ENCODE peak calls at places on chromosomes 3 and 15, in five cellular contexts. C, U, Y, L and D are unnamed samples.

GRCh38 chr3:69129531-69129930 is 7.1 kb upstream of the LMOD3 start:
- DNase-seq in C (no peak), Y (no peak), U (no peak), L (no peak), D (no peak)

GRCh38 chr3:30017882-30018281 is 588.5 kb upstream of the TGFBR2 start:
- DNase-seq in C (no peak), U (no peak), L (no peak), Y (no peak), D (no peak)

GRCh38 chr3:152376351-152377183 is 107.8 kb downstream of the MBNL1 start:
- DNase-seq in Y (no peak), C (no peak), U (no peak), L (no peak), D (no peak)

GRCh38 chr3:160554980-160555379 is 10.4 kb downstream of the KPNA4 start:
- DNase-seq in L (no peak), U (no peak), C (no peak), Y (no peak), D (no peak)

GRCh38 chr3:134462236-134463059 is 23.3 kb downstream of the ANAPC13 start:
- DNase-seq in L (no peak), Y (no peak), C (no peak), U (no peak), D (no peak)

GRCh38 chr3:44996556-44996969 is 20.5 kb downstream of the EXOSC7 start:
- DNase-seq in C (no peak), U (no peak), Y (no peak), L (no peak), D (no peak)

GRCh38 chr3:97901327-97902295 is 70.6 kb downstream of the RIOX2 start:
- DNase-seq in U (no peak), L (no peak), C (no peak), Y (no peak), D (no peak)

GRCh38 chr3:98018301-98018700 is 16.8 kb downstream of the GABRR3 start:
- DNase-seq in C (no peak), L (no peak), Y (no peak), U (no peak), D (no peak)

GRCh38 chr15:61421938-61422337 is 192.8 kb upstream of the RORA start:
- DNase-seq in C (no peak), U (no peak), L (no peak), Y (no peak), D (no peak)

GRCh38 chr3:185200639-185201038 is 47.8 kb upstream of the C3orf70 start:
- DNase-seq in L (no peak), C (no peak), U (no peak), Y (no peak), D (no peak)

GRCh38 chr3:25635038-25635437 is 29.7 kb downstream of the TOP2B start:
- DNase-seq in U (no peak), Y (no peak), L (no peak), C (no peak), D (no peak)

GRCh38 chr3:124587053-124587408 is 143.2 kb upstream of the UMPS start:
- DNase-seq in Y (no peak), L (no peak), U (no peak), C (no peak), D (no peak)

GRCh38 chr15:78347586-78348543 is 7.7 kb downstream of the CRABP1 start:
- DNase-seq in C (no peak), Y (no peak), L (no peak), U (no peak), D (no peak)

GRCh38 chr3:159593927-159594605 is 394.6 kb upstream of the IL12A start:
- DNase-seq in C (no peak), U (no peak), Y (no peak), L (no peak), D (no peak)

GRCh38 chr3:62919784-62920183 is 44.6 kb upstream of the CADPS start:
- DNase-seq in Y (no peak), L (no peak), C (no peak), U (no peak), D (no peak)

GRCh38 chr3:69724722-69725435 is 14.4 kb upstream of the MITF start:
- DNase-seq in Y (no peak), C (no peak), L (no peak), U (no peak), D (no peak)

GRCh38 chr15:92883643-92884458 is 16.3 kb upstream of the CHD2 start:
- DNase-seq in U (no peak), L (no peak), C (no peak), Y (no peak), D (no peak)

GRCh38 chr3:71444028-71444860 is 139.3 kb downstream of the FOXP1 start:
- DNase-seq in C (peak; percentile 52), Y (no peak), L (peak; percentile 20), U (no peak), D (peak; percentile 25)

GRCh38 chr3:183202004-183202722 is 39.6 kb upstream of the LAMP3 start:
- DNase-seq in U (no peak), C (no peak), Y (no peak), L (no peak), D (no peak)

GRCh38 chr3:164408356-164408755 is 669.9 kb downstream of the SI start:
- DNase-seq in L (no peak), C (no peak), U (no peak), Y (no peak), D (no peak)

GRCh38 chr3:36480916-36481648 is 100.8 kb downstream of the STAC start:
- DNase-seq in C (no peak), U (no peak), L (no peak), Y (no peak), D (no peak)

GRCh38 chr3:93981649-93982048 is 1.7 kb downstream of the ARL13B start:
- DNase-seq in L (no peak), Y (no peak), U (no peak), C (no peak), D (no peak)

GRCh38 chr3:37601832-37602231 is 259.8 kb upstream of the CTDSPL start:
- DNase-seq in C (no peak), U (no peak), Y (peak; percentile 5), L (no peak), D (no peak)

GRCh38 chr3:130700541-130700940 is 46.1 kb downstream of the PIK3R4 start:
- DNase-seq in C (no peak), L (no peak), U (no peak), Y (no peak), D (no peak)

GRCh38 chr15:80106051-80106450 is 46.6 kb downstream of the ZFAND6 start:
- DNase-seq in C (no peak), L (no peak), U (no peak), Y (no peak), D (no peak)